ENCODE peak calls at places on chromosome 4, in five cellular contexts. W is OCI-LY7, Q is foreskin keratinocyte, A is IMR-90, V is endothelial cell of umbilical vein. M is an unnamed sample. For H3K4me1, the result is how much of the 10 kb centered on the place peaks cover.

GRCh38 chr4:153521995-153522799 is 56.0 kb downstream of the TMEM131L start:
- DNase-seq in W (peak), Q (no peak), A (no peak), V (no peak), M (no peak)

GRCh38 chr4:83114576-83114975 is at the start of gene PLAC8:
- DNase-seq in W (no peak), Q (peak), A (no peak), V (no peak), M (peak)

GRCh38 chr4:139552908-139553307 is 3.1 kb downstream of the SETD7 start:
- DNase-seq in W (no peak), Q (no peak), A (no peak), V (no peak), M (no peak)

GRCh38 chr4:112119358-112119783 is 25.9 kb upstream of the FAM241A start:
- DNase-seq in W (no peak), Q (no peak), A (no peak), V (no peak), M (no peak)

GRCh38 chr4:123621072-123621705 is 224.6 kb downstream of the SPRY1 start:
- DNase-seq in W (no peak), Q (no peak), A (no peak), V (peak), M (no peak)

GRCh38 chr4:8306511-8307021 is 37.0 kb downstream of the HTRA3 start:
- DNase-seq in W (no peak), Q (no peak), A (no peak), V (no peak), M (no peak)

GRCh38 chr4:22987861-22988260 is 295.1 kb downstream of the GBA3 start:
- DNase-seq in W (no peak), Q (peak), A (peak), V (no peak), M (peak)

GRCh38 chr4:5465956-5466355 is 242.4 kb downstream of the EVC2 start:
- DNase-seq in W (no peak), Q (no peak), A (no peak), V (no peak), M (no peak)

GRCh38 chr4:176034498-176034897 is 31.1 kb upstream of the WDR17 start:
- DNase-seq in W (peak), Q (peak), A (peak), V (peak), M (peak)

GRCh38 chr4:181662383-181662782 is 580.8 kb upstream of the TENM3 start:
- DNase-seq in W (no peak), Q (no peak), A (peak), V (no peak), M (no peak)

GRCh38 chr4:60683357-60683756 is 516.8 kb upstream of the ADGRL3 start:
- DNase-seq in W (no peak), Q (peak), A (peak), V (no peak), M (peak)

GRCh38 chr4:24853142-24853541 is 57.8 kb downstream of the SOD3 start:
- DNase-seq in W (no peak), Q (no peak), A (peak), V (peak), M (peak)

GRCh38 chr4:40228497-40229365 is 31.9 kb downstream of the RHOH start:
- DNase-seq in W (no peak), Q (no peak), A (no peak), V (no peak), M (peak)
- H3K4me1 ChIP-seq in W (under half), Q (under half), A (under half), V (under half), M (under half)

GRCh38 chr4:15005474-15006115 is 3.3 kb downstream of the CPEB2 start:
- DNase-seq in W (no peak), Q (peak), A (no peak), V (peak), M (no peak)
- H3K4me1 ChIP-seq in W (under half), Q (under half), A (under half), V (under half), M (under half)

DNA sequence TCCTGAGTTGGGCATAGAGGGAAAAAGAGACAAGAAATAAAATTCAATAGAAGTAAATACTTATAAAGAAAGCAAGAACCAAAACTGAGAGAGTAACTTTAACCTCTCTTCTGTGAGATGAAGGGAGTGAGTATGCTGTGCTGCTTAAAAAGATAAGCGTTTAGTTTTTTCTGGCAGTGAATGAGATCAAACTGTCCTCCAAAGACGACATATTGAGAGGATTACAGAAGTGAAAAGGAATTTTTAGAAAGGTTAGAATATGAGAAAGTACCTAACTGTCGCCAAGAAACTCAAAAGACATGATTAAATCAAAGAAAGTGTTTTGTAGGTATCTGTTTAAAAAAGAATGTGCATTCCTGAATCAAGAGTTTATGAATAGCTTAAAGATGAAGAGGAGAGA is 16.0 kb downstream of the GAB1 start:
- DNase-seq in W (no peak), Q (no peak), A (no peak), V (no peak), M (no peak)
- H3K4me1 ChIP-seq in W (half or more), Q (under half), A (under half), V (under half), M (under half)

GRCh38 chr4:98610926-98611325 is 47.5 kb downstream of the TSPAN5 start:
- DNase-seq in W (no peak), Q (no peak), A (no peak), V (no peak), M (no peak)
- H3K4me1 ChIP-seq in W (under half), Q (under half), A (under half), V (under half), M (under half)

DNA sequence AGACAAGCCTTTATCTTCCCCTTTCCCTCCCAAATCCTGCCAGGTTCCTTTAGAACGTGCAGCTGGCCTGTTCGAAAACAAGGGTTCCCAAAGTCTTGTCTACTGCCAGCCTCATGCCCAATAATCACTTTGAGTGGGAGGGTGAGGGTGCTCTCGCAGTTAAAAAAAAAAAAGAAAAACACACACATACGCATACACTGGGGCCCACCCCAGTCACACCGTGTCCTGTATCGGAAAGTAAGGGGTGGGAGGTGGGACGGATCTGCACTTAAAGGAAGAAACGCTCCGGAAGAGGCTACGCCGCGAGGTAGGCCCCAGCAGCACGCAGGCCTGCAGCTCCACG is 495 bp downstream of the MAD2L1 start:
- DNase-seq in W (peak), Q (no peak), A (no peak), V (no peak), M (peak)
- H3K4me1 ChIP-seq in W (half or more), Q (under half), A (under half), V (under half), M (under half)

GRCh38 chr4:1857931-1858330 is 2.0 kb upstream of the LETM1 start:
- DNase-seq in W (no peak), Q (no peak), A (no peak), V (no peak), M (no peak)

GRCh38 chr4:1854752-1855151 is 1.2 kb downstream of the LETM1 start:
- DNase-seq in W (no peak), Q (no peak), A (no peak), V (no peak), M (no peak)

GRCh38 chr4:1855334-1856070 is 454 bp downstream of the LETM1 start:
- DNase-seq in W (peak), Q (no peak), A (no peak), V (peak), M (peak)

GRCh38 chr4:1856920-1857699 is 1.2 kb upstream of the LETM1 start:
- DNase-seq in W (no peak), Q (no peak), A (no peak), V (no peak), M (no peak)

GRCh38 chr4:1856071-1856919 is at the start of gene LETM1:
- DNase-seq in W (peak), Q (peak), A (peak), V (peak), M (peak)
- H3K4me1 ChIP-seq in W (under half), Q (under half), A (under half), V (under half), M (under half)

GRCh38 chr4:38009949-38010348 is 49.8 kb downstream of the PTTG2 start:
- DNase-seq in W (no peak), Q (no peak), A (no peak), V (no peak), M (no peak)

GRCh38 chr4:38007645-38008044 is 47.4 kb downstream of the PTTG2 start:
- DNase-seq in W (no peak), Q (no peak), A (no peak), V (no peak), M (no peak)

GRCh38 chr4:38008493-38009120 is 48.4 kb downstream of the PTTG2 start:
- DNase-seq in W (no peak), Q (no peak), A (no peak), V (no peak), M (no peak)

GRCh38 chr4:38011484-38012162 is 51.4 kb downstream of the PTTG2 start:
- DNase-seq in W (no peak), Q (no peak), A (no peak), V (no peak), M (no peak)

GRCh38 chr4:38009421-38009820 is 49.2 kb downstream of the PTTG2 start:
- DNase-seq in W (no peak), Q (no peak), A (peak), V (no peak), M (no peak)
- H3K4me1 ChIP-seq in W (half or more), Q (under half), A (under half), V (under half), M (under half)